ENCODE peak calls at places on chromosomes 1 and 21, in nine cellular contexts. G is stomach; N is psoas muscle; B is lung; O is CD8-positive, alpha-beta memory T cell; Q is pancreas; Z is adrenal gland; X is upper lobe of right lung; R is heart right ventricle. E is an unnamed sample. For H3K9me3, the result is how much of the 10 kb centered on the place peaks cover.

GRCh38 chr21:32371913-32372314 is 20.9 kb downstream of the URB1 start:
- DNase-seq in G (peak), N (no peak), B (no peak), O (no peak), Q (no peak), Z (peak), X (no peak), R (peak), E (peak)

GRCh38 chr1:84683508-84683907 is 6.8 kb downstream of the SSX2IP start:
- DNase-seq in G (no peak), N (no peak), B (no peak), O (no peak), Q (no peak), Z (no peak), X (no peak), R (no peak), E (no peak)

GRCh38 chr1:63728611-63729226 is 45.1 kb upstream of the ROR1 start:
- DNase-seq in G (no peak), N (no peak), B (no peak), O (no peak), Q (no peak), Z (no peak), X (no peak), R (no peak), E (no peak)

GRCh38 chr1:176241385-176242015 is 34.4 kb upstream of the COP1 start:
- DNase-seq in G (no peak), N (no peak), B (no peak), O (no peak), Q (no peak), Z (no peak), X (no peak), R (no peak), E (no peak)

GRCh38 chr1:100400332-100400933 is 48.1 kb downstream of the CDC14A start:
- DNase-seq in G (peak), N (no peak), B (peak), O (peak), Q (no peak), Z (no peak), X (no peak), R (peak), E (peak)

GRCh38 chr1:219568728-219569127 is 44.2 kb downstream of the ZC3H11B start:
- DNase-seq in G (no peak), N (no peak), B (no peak), O (no peak), Q (no peak), Z (no peak), X (no peak), R (no peak), E (no peak)

GRCh38 chr21:46564391-46564790 is 40.5 kb downstream of the S100B start:
- DNase-seq in G (no peak), N (no peak), B (no peak), O (no peak), Q (no peak), Z (no peak), X (no peak), R (no peak), E (no peak)

GRCh38 chr1:116940809-116941640 is 31.3 kb downstream of the PTGFRN start:
- DNase-seq in G (no peak), N (no peak), B (no peak), O (no peak), Q (no peak), Z (no peak), X (no peak), R (no peak), E (no peak)

GRCh38 chr1:67441183-67441582 is 11.0 kb upstream of the SERBP1 start:
- DNase-seq in G (peak), N (no peak), B (peak), O (no peak), Q (peak), Z (peak), X (no peak), R (peak), E (peak)

GRCh38 chr21:37636152-37636860 is 269.7 kb downstream of the DYRK1A start:
- DNase-seq in G (no peak), N (no peak), B (no peak), O (no peak), Q (no peak), Z (no peak), X (no peak), R (no peak), E (no peak)

GRCh38 chr1:229347528-229347927 is 4.7 kb upstream of the CCSAP start:
- DNase-seq in G (no peak), N (no peak), B (no peak), O (no peak), Q (no peak), Z (no peak), X (no peak), R (no peak), E (no peak)

GRCh38 chr1:81478217-81478616 is 322.5 kb upstream of the ADGRL2 start:
- DNase-seq in G (peak), N (no peak), B (no peak), O (no peak), Q (peak), Z (no peak), X (no peak), R (peak), E (no peak)

GRCh38 chr1:216055004-216055403 is 368.2 kb downstream of the USH2A start:
- DNase-seq in G (no peak), N (no peak), B (no peak), O (no peak), Q (no peak), Z (no peak), X (no peak), R (no peak), E (no peak)

GRCh38 chr1:207755846-207756692 is 4.2 kb downstream of the CD46 start:
- DNase-seq in G (no peak), N (no peak), B (no peak), O (no peak), Q (no peak), Z (no peak), X (no peak), R (no peak), E (no peak)

GRCh38 chr1:158035976-158036583 is 42.6 kb downstream of the KIRREL1 start:
- DNase-seq in G (no peak), N (no peak), B (peak), O (no peak), Q (peak), Z (peak), X (no peak), R (peak), E (peak)

GRCh38 chr1:26994020-26994745 is 691 bp downstream of the TRNP1 start:
- DNase-seq in G (no peak), N (no peak), B (no peak), O (peak), Q (peak), Z (no peak), X (no peak), R (no peak), E (no peak)

DNA sequence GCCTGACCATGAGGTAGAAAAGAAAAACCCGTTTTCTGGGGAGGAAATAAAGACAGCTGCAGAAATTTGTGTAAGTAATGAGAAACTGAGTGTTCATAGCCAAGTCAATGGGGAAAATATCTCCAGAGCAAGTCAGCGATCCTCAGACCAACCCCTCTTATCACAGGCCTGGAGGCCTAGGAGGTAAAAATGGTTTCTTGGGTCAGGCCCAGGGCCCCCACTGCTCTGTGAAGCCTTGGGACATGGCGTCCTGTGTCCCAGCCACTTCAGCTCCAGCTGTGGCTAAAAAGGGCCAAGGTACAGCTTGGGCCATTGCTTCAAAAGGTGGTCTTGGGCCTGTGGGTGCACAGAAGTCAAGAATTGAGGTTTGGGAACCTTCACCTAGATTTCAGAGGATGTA is 101.0 kb downstream of the NPHS2 start:
- DNase-seq in G (no peak), N (no peak), B (no peak), O (no peak), Q (no peak), Z (no peak), X (no peak), R (no peak), E (no peak)
- H3K9me3 ChIP-seq in G (half or more), N (under half), B (under half), O (under half), Q (under half), Z (under half), X (under half), R (under half), E (under half)

GRCh38 chr1:34164510-34165381 is at the start of gene CSMD2:
- DNase-seq in G (no peak), N (peak), B (no peak), O (no peak), Q (no peak), Z (peak), X (peak), R (no peak), E (peak)

GRCh38 chr1:34163792-34164509 is 1.1 kb downstream of the CSMD2 start:
- DNase-seq in G (no peak), N (peak), B (no peak), O (no peak), Q (no peak), Z (peak), X (no peak), R (no peak), E (peak)

GRCh38 chr1:34165422-34165921 is 442 bp upstream of the CSMD2 start:
- DNase-seq in G (no peak), N (no peak), B (no peak), O (no peak), Q (no peak), Z (peak), X (no peak), R (no peak), E (no peak)

GRCh38 chr1:34167091-34167788 is 2.2 kb upstream of the CSMD2 start:
- DNase-seq in G (no peak), N (no peak), B (no peak), O (no peak), Q (no peak), Z (no peak), X (no peak), R (no peak), E (no peak)

DNA sequence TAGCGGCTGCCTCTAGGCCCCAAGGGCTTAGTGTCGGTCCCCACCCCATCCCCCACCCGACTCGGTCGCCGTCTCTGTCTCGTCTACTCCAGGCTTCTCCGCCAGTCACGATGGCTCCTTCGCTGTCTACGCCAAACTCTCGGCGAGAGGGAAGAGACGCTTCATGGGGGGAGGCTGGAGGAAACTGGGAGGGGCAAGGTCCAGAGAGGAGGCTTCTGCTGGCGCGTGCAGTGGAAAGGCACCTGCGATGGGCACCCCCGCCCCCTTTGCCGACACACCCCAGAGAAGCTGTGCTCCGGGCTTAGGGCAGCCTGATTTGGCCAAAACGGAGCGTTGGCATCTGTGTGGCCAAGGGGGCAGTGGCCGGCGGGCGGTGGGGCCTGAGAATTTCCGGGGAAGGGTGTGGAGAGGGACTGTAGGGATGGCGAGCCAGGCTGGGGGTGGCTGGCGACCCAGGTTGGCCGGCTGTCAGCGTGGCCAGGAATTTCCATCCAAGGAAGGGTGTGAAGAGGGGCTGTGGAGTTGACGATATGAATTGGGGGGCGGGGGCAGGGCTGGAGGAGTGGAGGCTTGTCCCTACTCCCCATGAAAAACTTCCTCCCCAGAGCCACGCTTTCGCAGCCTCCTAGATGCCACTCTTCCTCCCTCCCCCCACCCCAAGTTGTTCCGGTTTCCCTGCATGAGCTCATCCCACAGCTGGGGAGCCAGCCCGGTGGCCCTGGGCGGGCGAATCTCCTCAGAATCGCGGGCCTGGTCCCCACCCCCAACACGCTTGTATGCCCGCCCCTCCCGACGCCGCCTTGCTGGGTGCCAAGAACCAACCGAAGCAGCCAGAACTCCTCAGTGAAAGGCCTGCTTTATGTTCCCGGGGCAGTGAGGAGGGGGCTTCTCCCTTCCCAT is 1.4 kb upstream of the CSMD2 start:
- DNase-seq in G (no peak), N (peak), B (no peak), O (no peak), Q (no peak), Z (peak), X (no peak), R (no peak), E (no peak)
- H3K4me3 ChIP-seq in G (peak), N (no peak), B (no peak), O (no peak), Q (no peak), Z (peak), X (no peak), R (no peak), E (peak)

DNA sequence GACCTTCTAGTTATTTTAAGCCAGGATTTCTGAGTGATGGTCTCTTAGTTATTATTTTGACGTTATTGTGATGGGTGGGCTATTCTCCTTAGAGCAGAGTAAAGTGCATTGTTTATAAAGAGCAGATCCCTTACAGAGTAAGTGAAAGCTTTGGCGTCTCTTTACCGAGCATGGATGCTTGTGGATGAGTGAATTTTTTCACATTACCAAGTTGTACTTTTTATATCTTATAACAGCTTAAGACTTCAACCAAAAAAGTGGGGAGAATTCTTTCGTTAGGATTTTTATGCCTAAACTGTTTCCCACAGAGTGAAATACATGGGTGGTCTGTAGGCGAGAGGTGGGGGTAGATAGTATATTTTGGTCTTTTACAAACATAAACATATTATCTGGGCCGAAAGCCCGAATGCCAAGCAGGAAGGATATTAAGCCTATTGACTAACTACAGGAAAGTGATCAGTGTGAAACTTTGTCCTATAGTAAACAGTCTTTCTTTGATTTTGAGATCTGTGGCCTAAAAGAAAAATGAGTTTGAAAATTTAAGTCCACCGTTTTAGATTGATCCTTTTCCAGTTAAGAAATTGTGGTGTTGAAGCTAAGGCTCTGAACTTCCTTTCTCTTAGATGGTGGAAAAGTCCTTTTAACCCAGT is 279.0 kb upstream of the C1orf105 start:
- DNase-seq in G (no peak), N (no peak), B (no peak), O (no peak), Q (no peak), Z (no peak), X (no peak), R (no peak), E (no peak)
- H3K27ac ChIP-seq in G (peak), N (peak), B (peak), O (no peak), Q (no peak), Z (no peak), X (peak), R (peak), E (peak)

DNA sequence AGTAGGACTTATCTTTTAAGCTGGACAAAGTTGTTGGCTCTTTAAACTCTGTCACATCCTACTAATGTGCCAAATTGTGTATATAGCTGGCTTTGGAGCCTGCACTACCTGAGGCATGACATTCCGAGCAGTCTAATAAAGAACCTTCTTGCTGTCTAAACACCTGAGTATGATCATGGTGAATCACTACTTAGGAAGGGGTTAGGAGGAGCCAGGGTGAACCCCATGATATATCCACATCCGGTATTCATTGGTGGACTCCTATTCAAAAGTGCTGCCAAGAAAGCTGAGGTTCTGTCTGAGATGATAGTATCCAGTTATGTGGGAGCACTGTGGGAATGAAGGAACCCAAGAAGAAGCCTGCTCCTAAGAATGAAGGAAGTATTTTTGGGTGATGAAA is 27.1 kb downstream of the CRNN start:
- DNase-seq in G (no peak), N (no peak), B (no peak), O (no peak), Q (no peak), Z (no peak), X (no peak), R (no peak), E (no peak)
- H3K9me3 ChIP-seq in G (under half), N (under half), B (under half), O (under half), Q (under half), Z (under half), X (under half), R (under half), E (under half)

GRCh38 chr1:167617100-167617949 is 12.7 kb upstream of the RCSD1 start:
- DNase-seq in G (no peak), N (peak), B (no peak), O (no peak), Q (no peak), Z (no peak), X (no peak), R (peak), E (no peak)

GRCh38 chr1:167614851-167615250 is 15.2 kb upstream of the RCSD1 start:
- DNase-seq in G (no peak), N (no peak), B (no peak), O (no peak), Q (no peak), Z (no peak), X (no peak), R (no peak), E (no peak)

GRCh38 chr1:167618366-167618765 is 11.7 kb upstream of the RCSD1 start:
- DNase-seq in G (no peak), N (no peak), B (no peak), O (no peak), Q (no peak), Z (no peak), X (no peak), R (no peak), E (no peak)

GRCh38 chr1:167617950-167618269 is 12.1 kb upstream of the RCSD1 start:
- DNase-seq in G (no peak), N (no peak), B (no peak), O (no peak), Q (no peak), Z (no peak), X (no peak), R (no peak), E (no peak)

GRCh38 chr1:167616521-167616920 is 13.5 kb upstream of the RCSD1 start:
- DNase-seq in G (no peak), N (no peak), B (no peak), O (no peak), Q (no peak), Z (no peak), X (no peak), R (no peak), E (no peak)
- H3K4me3 ChIP-seq in G (no peak), N (no peak), B (no peak), O (peak), Q (no peak), Z (no peak), X (no peak), R (no peak), E (no peak)